ENCODE peak calls at places on chromosomes 12 and 14, in seven cellular contexts. One of them, this sample, is unnamed.

GRCh38 chr12:64534672-64535199 is 75.6 kb upstream of the RASSF3 start:
- DNase-seq in HCT116: no peak
- DNase-seq in T47D: no peak
- DNase-seq in SK-N-SH: no peak
- DNase-seq in HepG2: no peak
- DNase-seq in GM12878: no peak
- DNase-seq in K562: no peak
- DNase-seq in this sample: no peak

GRCh38 chr12:108734200-108734906 is 3.0 kb upstream of the CORO1C start:
- DNase-seq in HCT116: peak
- DNase-seq in T47D: peak
- DNase-seq in SK-N-SH: no peak
- DNase-seq in HepG2: peak
- DNase-seq in GM12878: peak
- DNase-seq in K562: peak
- DNase-seq in this sample: no peak

GRCh38 chr14:60679566-60680258 is 30.4 kb upstream of the SIX1 start:
- DNase-seq in HCT116: no peak
- DNase-seq in T47D: no peak
- DNase-seq in SK-N-SH: no peak
- DNase-seq in HepG2: no peak
- DNase-seq in GM12878: no peak
- DNase-seq in K562: no peak
- DNase-seq in this sample: no peak

GRCh38 chr12:6954754-6955461 is 3.8 kb downstream of the PTPN6 start:
- DNase-seq in HCT116: no peak
- DNase-seq in T47D: no peak
- DNase-seq in SK-N-SH: peak
- DNase-seq in HepG2: no peak
- DNase-seq in GM12878: no peak
- DNase-seq in K562: no peak
- DNase-seq in this sample: no peak

GRCh38 chr14:28767239-28767850 is 758 bp downstream of the FOXG1 start:
- DNase-seq in HCT116: no peak
- DNase-seq in T47D: no peak
- DNase-seq in SK-N-SH: no peak
- DNase-seq in HepG2: no peak
- DNase-seq in GM12878: no peak
- DNase-seq in K562: no peak
- DNase-seq in this sample: peak

GRCh38 chr14:36655963-36656768 is 5.5 kb upstream of the PAX9 start:
- DNase-seq in HCT116: peak
- DNase-seq in T47D: no peak
- DNase-seq in SK-N-SH: peak
- DNase-seq in HepG2: peak
- DNase-seq in GM12878: no peak
- DNase-seq in K562: no peak
- DNase-seq in this sample: peak

GRCh38 chr14:102988054-102988453 is 65.6 kb downstream of the AMN start:
- DNase-seq in HCT116: no peak
- DNase-seq in T47D: no peak
- DNase-seq in SK-N-SH: no peak
- DNase-seq in HepG2: no peak
- DNase-seq in GM12878: no peak
- DNase-seq in K562: no peak
- DNase-seq in this sample: no peak

GRCh38 chr12:24709201-24709600 is 239.7 kb downstream of the BCAT1 start:
- DNase-seq in HCT116: no peak
- DNase-seq in T47D: no peak
- DNase-seq in SK-N-SH: no peak
- DNase-seq in HepG2: no peak
- DNase-seq in GM12878: no peak
- DNase-seq in K562: peak
- DNase-seq in this sample: no peak

GRCh38 chr12:94699796-94700195 is 49.4 kb upstream of the TMCC3 start:
- DNase-seq in HCT116: no peak
- DNase-seq in T47D: no peak
- DNase-seq in SK-N-SH: no peak
- DNase-seq in HepG2: no peak
- DNase-seq in GM12878: no peak
- DNase-seq in K562: no peak
- DNase-seq in this sample: no peak

GRCh38 chr14:75832621-75833297 is 149.0 kb downstream of the TGFB3 start:
- DNase-seq in HCT116: no peak
- DNase-seq in T47D: peak
- DNase-seq in SK-N-SH: no peak
- DNase-seq in HepG2: no peak
- DNase-seq in GM12878: no peak
- DNase-seq in K562: peak
- DNase-seq in this sample: no peak

GRCh38 chr12:52044284-52044983 is 6.8 kb upstream of the NR4A1 start:
- DNase-seq in HCT116: no peak
- DNase-seq in T47D: no peak
- DNase-seq in SK-N-SH: no peak
- DNase-seq in HepG2: no peak
- DNase-seq in GM12878: no peak
- DNase-seq in K562: no peak
- DNase-seq in this sample: no peak

GRCh38 chr12:573226-573625 is 90.0 kb downstream of the NINJ2 start:
- DNase-seq in HCT116: no peak
- DNase-seq in T47D: no peak
- DNase-seq in SK-N-SH: no peak
- DNase-seq in HepG2: no peak
- DNase-seq in GM12878: no peak
- DNase-seq in K562: no peak
- DNase-seq in this sample: no peak

GRCh38 chr12:576613-577110 is 86.6 kb downstream of the NINJ2 start:
- DNase-seq in HCT116: no peak
- DNase-seq in T47D: no peak
- DNase-seq in SK-N-SH: no peak
- DNase-seq in HepG2: no peak
- DNase-seq in GM12878: no peak
- DNase-seq in K562: no peak
- DNase-seq in this sample: no peak

GRCh38 chr12:574475-575128 is 88.6 kb downstream of the NINJ2 start:
- DNase-seq in HCT116: peak
- DNase-seq in T47D: no peak
- DNase-seq in SK-N-SH: no peak
- DNase-seq in HepG2: peak
- DNase-seq in GM12878: no peak
- DNase-seq in K562: no peak
- DNase-seq in this sample: no peak

GRCh38 chr12:575948-576612 is 87.2 kb downstream of the NINJ2 start:
- DNase-seq in HCT116: peak
- DNase-seq in T47D: peak
- DNase-seq in SK-N-SH: peak
- DNase-seq in HepG2: peak
- DNase-seq in GM12878: peak
- DNase-seq in K562: peak
- DNase-seq in this sample: peak

DNA sequence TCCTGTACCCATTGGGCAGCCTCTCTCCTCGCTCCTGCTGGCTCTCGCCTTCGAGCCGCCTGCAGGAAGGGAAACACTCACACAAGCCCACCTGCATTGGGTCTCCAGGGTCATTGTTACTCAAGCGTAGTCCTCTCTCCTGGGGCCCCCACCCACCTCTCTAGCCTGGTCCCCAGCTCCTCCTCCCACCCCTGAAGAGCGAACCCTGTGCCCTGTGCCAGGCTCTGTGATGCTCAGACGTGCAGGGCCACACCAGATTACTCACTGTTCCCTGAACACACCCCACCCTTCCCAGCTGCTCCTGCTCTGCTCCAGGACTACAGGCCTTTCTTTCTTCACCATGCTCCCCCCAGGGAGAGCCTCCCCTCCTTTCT is 88.1 kb downstream of the NINJ2 start:
- DNase-seq in HCT116: no peak
- DNase-seq in T47D: no peak
- DNase-seq in SK-N-SH: no peak
- DNase-seq in HepG2: no peak
- DNase-seq in GM12878: no peak
- DNase-seq in K562: no peak
- DNase-seq in this sample: no peak
- TF ChIP-seq JUND in HCT116: no peak
- TF ChIP-seq JUND in T47D: no peak
- TF ChIP-seq JUND in SK-N-SH: no peak
- TF ChIP-seq JUND in HepG2: no peak
- TF ChIP-seq JUND in GM12878: no peak
- TF ChIP-seq JUND in K562: no peak
- TF ChIP-seq JUND in this sample: no peak

GRCh38 chr14:49250517-49250916 is 335.7 kb downstream of the RPS29 start:
- DNase-seq in HCT116: no peak
- DNase-seq in T47D: no peak
- DNase-seq in SK-N-SH: no peak
- DNase-seq in HepG2: no peak
- DNase-seq in GM12878: no peak
- DNase-seq in K562: no peak
- DNase-seq in this sample: no peak

GRCh38 chr14:49250109-49250508 is 336.1 kb downstream of the RPS29 start:
- DNase-seq in HCT116: no peak
- DNase-seq in T47D: no peak
- DNase-seq in SK-N-SH: no peak
- DNase-seq in HepG2: no peak
- DNase-seq in GM12878: no peak
- DNase-seq in K562: no peak
- DNase-seq in this sample: no peak

DNA sequence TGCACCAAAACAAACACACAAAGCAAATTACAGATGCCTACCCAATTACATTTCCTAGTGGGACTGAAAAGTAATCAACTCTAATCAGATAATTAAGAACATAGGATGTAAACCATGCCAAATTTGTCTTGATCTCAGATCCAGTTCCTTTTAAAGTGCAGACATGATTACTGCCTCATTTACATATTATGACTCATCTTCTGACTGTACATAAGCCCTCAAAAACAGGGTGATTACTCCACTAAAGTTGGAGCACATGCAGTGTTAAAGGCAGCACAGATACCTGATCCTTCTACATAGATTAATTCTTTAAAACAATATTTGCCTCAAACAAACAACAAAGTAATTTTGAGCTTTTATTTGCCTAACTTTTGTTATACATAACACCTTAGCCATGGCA is 337.2 kb downstream of the RPS29 start:
- DNase-seq in HCT116: no peak
- DNase-seq in T47D: no peak
- DNase-seq in SK-N-SH: peak
- DNase-seq in HepG2: no peak
- DNase-seq in GM12878: no peak
- DNase-seq in K562: no peak
- DNase-seq in this sample: no peak
- TF ChIP-seq JUND in HCT116: no peak
- TF ChIP-seq JUND in T47D: no peak
- TF ChIP-seq JUND in SK-N-SH: no peak
- TF ChIP-seq JUND in HepG2: no peak
- TF ChIP-seq JUND in GM12878: no peak
- TF ChIP-seq JUND in K562: no peak
- TF ChIP-seq JUND in this sample: no peak

GRCh38 chr14:56131865-56132830 is 13.9 kb downstream of the PELI2 start:
- DNase-seq in HCT116: no peak
- DNase-seq in T47D: no peak
- DNase-seq in SK-N-SH: no peak
- DNase-seq in HepG2: no peak
- DNase-seq in GM12878: no peak
- DNase-seq in K562: no peak
- DNase-seq in this sample: no peak
- TF ChIP-seq JUND in HCT116: no peak
- TF ChIP-seq JUND in T47D: no peak
- TF ChIP-seq JUND in SK-N-SH: no peak
- TF ChIP-seq JUND in HepG2: no peak
- TF ChIP-seq JUND in GM12878: no peak
- TF ChIP-seq JUND in K562: no peak
- TF ChIP-seq JUND in this sample: no peak

DNA sequence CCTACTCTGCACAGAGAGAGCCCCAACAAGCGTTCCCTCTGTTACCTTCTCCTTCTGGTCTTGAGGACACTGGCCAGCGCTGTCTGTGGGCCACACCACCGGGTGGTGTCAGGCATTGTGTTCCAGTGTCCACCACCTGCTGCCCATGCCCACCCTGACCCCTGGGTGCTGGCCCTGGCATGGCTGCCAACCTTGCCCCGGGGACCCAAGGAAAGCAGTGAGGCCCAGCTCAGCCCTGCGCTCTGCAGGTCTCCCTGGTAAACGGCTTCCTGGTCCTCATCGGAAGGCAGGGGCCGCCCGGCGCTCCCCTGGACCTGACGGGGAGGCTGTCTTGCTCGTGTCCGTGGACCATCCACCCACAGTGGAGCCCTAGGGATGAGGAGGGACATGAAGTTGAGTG is 21.8 kb upstream of the MEG3 start:
- DNase-seq in HCT116: no peak
- DNase-seq in T47D: no peak
- DNase-seq in SK-N-SH: no peak
- DNase-seq in HepG2: no peak
- DNase-seq in GM12878: no peak
- DNase-seq in K562: no peak
- DNase-seq in this sample: no peak
- TF ChIP-seq JUND in HCT116: no peak
- TF ChIP-seq JUND in T47D: no peak
- TF ChIP-seq JUND in SK-N-SH: no peak
- TF ChIP-seq JUND in HepG2: no peak
- TF ChIP-seq JUND in GM12878: no peak
- TF ChIP-seq JUND in K562: no peak
- TF ChIP-seq JUND in this sample: no peak

GRCh38 chr14:92958373-92959188 is 35.6 kb downstream of the CHGA start:
- DNase-seq in HCT116: no peak
- DNase-seq in T47D: no peak
- DNase-seq in SK-N-SH: no peak
- DNase-seq in HepG2: no peak
- DNase-seq in GM12878: no peak
- DNase-seq in K562: no peak
- DNase-seq in this sample: no peak
- TF ChIP-seq JUND in HCT116: no peak
- TF ChIP-seq JUND in T47D: no peak
- TF ChIP-seq JUND in SK-N-SH: no peak
- TF ChIP-seq JUND in HepG2: no peak
- TF ChIP-seq JUND in GM12878: no peak
- TF ChIP-seq JUND in K562: no peak
- TF ChIP-seq JUND in this sample: no peak

GRCh38 chr12:88336071-88336768 is 194.1 kb downstream of the TMTC3 start:
- DNase-seq in HCT116: no peak
- DNase-seq in T47D: no peak
- DNase-seq in SK-N-SH: no peak
- DNase-seq in HepG2: no peak
- DNase-seq in GM12878: no peak
- DNase-seq in K562: no peak
- DNase-seq in this sample: no peak
- TF ChIP-seq JUND in HCT116: no peak
- TF ChIP-seq JUND in T47D: no peak
- TF ChIP-seq JUND in SK-N-SH: no peak
- TF ChIP-seq JUND in HepG2: no peak
- TF ChIP-seq JUND in GM12878: no peak
- TF ChIP-seq JUND in K562: no peak
- TF ChIP-seq JUND in this sample: no peak

This sample was measured in H1.